ENCODE peak calls at places on chromosome 19, in six cellular contexts. D, U, M, L, T and E are unnamed samples.

GRCh38 chr19:31338069-31338767 is 11.0 kb downstream of the TSHZ3 start:
- ATAC-seq in D (peak; percentile 62), L (peak; percentile 90), T (peak; percentile 63), U (peak; percentile 39), M (peak; percentile 67), E (peak; percentile 63)

GRCh38 chr19:5059191-5059579 is 90.3 kb downstream of the KDM4B start:
- ATAC-seq in T (no peak), M (no peak), L (peak; percentile 5), U (no peak), D (no peak), E (no peak)

GRCh38 chr19:5080030-5080644 is 111.2 kb downstream of the KDM4B start:
- ATAC-seq in U (no peak), D (no peak), T (no peak), M (no peak), L (no peak), E (peak; percentile 42)

GRCh38 chr19:14480695-14481069 is 5.5 kb upstream of the PTGER1 start:
- ATAC-seq in M (no peak), L (no peak), T (no peak), D (no peak), U (no peak), E (no peak)

GRCh38 chr19:30540671-30541210 is 168.6 kb downstream of the ZNF536 start:
- ATAC-seq in T (no peak), M (no peak), D (no peak), U (no peak), L (no peak), E (no peak)

GRCh38 chr19:23817519-23817918 is 58.8 kb upstream of the ZNF681 start:
- ATAC-seq in M (peak; percentile 60), L (no peak), U (no peak), D (no peak), T (peak; percentile 63), E (peak; percentile 63)

GRCh38 chr19:2922987-2923386 is 21.8 kb downstream of the ZNF77 start:
- ATAC-seq in D (no peak), L (no peak), T (no peak), U (no peak), M (peak; percentile 81), E (no peak)

GRCh38 chr19:3632098-3632497 is 5.5 kb upstream of the CACTIN start:
- ATAC-seq in D (no peak), U (no peak), T (no peak), M (no peak), L (peak; percentile 14), E (no peak)

GRCh38 chr19:38993271-38993670 is 17.7 kb upstream of the FBXO17 start:
- ATAC-seq in M (no peak), L (no peak), T (no peak), D (no peak), U (no peak), E (peak; percentile 42)

GRCh38 chr19:58562126-58563033 is 4.0 kb upstream of the UBE2M start:
- ATAC-seq in D (no peak), T (no peak), M (peak; percentile 12), U (no peak), L (no peak), E (no peak)

GRCh38 chr19:39402417-39403297 is 4.0 kb upstream of the ZFP36 start:
- ATAC-seq in U (peak; percentile 2), M (peak; percentile 34), T (peak; percentile 4), L (peak; percentile 59), D (peak; percentile 1), E (peak; percentile 35)

GRCh38 chr19:10896851-10897526 is 25.6 kb downstream of the CARM1 start:
- ATAC-seq in L (no peak), D (no peak), U (peak; percentile 68), M (peak; percentile 10), T (peak; percentile 51), E (no peak)

GRCh38 chr19:39083983-39084731 is at the start of gene ACP7:
- ATAC-seq in D (peak; percentile 61), L (no peak), T (peak; percentile 52), M (no peak), U (peak; percentile 56), E (peak; percentile 59)

GRCh38 chr19:18666304-18666703 is 17.2 kb upstream of the CRTC1 start:
- ATAC-seq in D (no peak), U (no peak), T (no peak), L (no peak), M (no peak), E (no peak)

GRCh38 chr19:30718728-30719127 is 346.5 kb downstream of the ZNF536 start:
- ATAC-seq in T (no peak), D (no peak), L (peak; percentile 43), U (no peak), M (peak; percentile 54), E (no peak)

GRCh38 chr19:423691-424466 is 14.9 kb upstream of the C2CD4C start:
- ATAC-seq in D (no peak), M (no peak), U (no peak), L (no peak), T (no peak), E (no peak)

GRCh38 chr19:1140272-1140671 is 33.8 kb downstream of the SBNO2 start:
- ATAC-seq in L (no peak), U (no peak), T (no peak), M (no peak), D (no peak), E (no peak)

GRCh38 chr19:38304352-38304865 is 358 bp downstream of the C19orf33 start:
- ATAC-seq in D (no peak), U (no peak), T (no peak), L (peak; percentile 9), M (peak; percentile 10), E (no peak)